ENCODE peak calls at places on chromosome 6, in nine cellular contexts. One of them, this sample, is unnamed.

GRCh38 chr6:137389150-137389664 is 105.0 kb downstream of the OLIG3 start:
- DNase-seq in stimulated activated CD4-positive, alpha-beta T cell treated with anti-CD3 and anti-CD28 coated beads, Interleukin-1b, Interleukin-23, amount 100 ng/mL, for 48 hours: peak
- DNase-seq in GM19239: no peak
- DNase-seq in H9: no peak
- DNase-seq in pancreas: no peak
- DNase-seq in activated CD4-positive, alpha-beta T cell treated with anti-CD3 and anti-CD28 coated beads, Interleukin-2, amount 50 U/mL, for 48 hours: peak
- DNase-seq in fibroblast of lung: no peak
- DNase-seq in LHCN-M2: peak
- DNase-seq in cardiac fibroblast: peak
- DNase-seq in this sample: no peak

GRCh38 chr6:41039060-41039998 is at the start of gene UNC5CL:
- DNase-seq in H9: peak
- DNase-seq in pancreas: peak
- DNase-seq in GM19239: peak
- DNase-seq in stimulated activated CD4-positive, alpha-beta T cell treated with anti-CD3 and anti-CD28 coated beads, Interleukin-1b, Interleukin-23, amount 100 ng/mL, for 48 hours: peak
- DNase-seq in activated CD4-positive, alpha-beta T cell treated with anti-CD3 and anti-CD28 coated beads, Interleukin-2, amount 50 U/mL, for 48 hours: peak
- DNase-seq in LHCN-M2: no peak
- DNase-seq in cardiac fibroblast: peak
- DNase-seq in fibroblast of lung: no peak
- DNase-seq in this sample: peak

GRCh38 chr6:132937466-132937906 is 123.1 kb downstream of the RPS12 start:
- DNase-seq in activated CD4-positive, alpha-beta T cell treated with anti-CD3 and anti-CD28 coated beads, Interleukin-2, amount 50 U/mL, for 48 hours: peak
- DNase-seq in fibroblast of lung: peak
- DNase-seq in GM19239: no peak
- DNase-seq in cardiac fibroblast: peak
- DNase-seq in pancreas: peak
- DNase-seq in H9: peak
- DNase-seq in LHCN-M2: peak
- DNase-seq in stimulated activated CD4-positive, alpha-beta T cell treated with anti-CD3 and anti-CD28 coated beads, Interleukin-1b, Interleukin-23, amount 100 ng/mL, for 48 hours: no peak
- DNase-seq in this sample: no peak

GRCh38 chr6:2866183-2866846 is 24.7 kb upstream of the SERPINB1 start:
- DNase-seq in H9: peak
- DNase-seq in cardiac fibroblast: no peak
- DNase-seq in fibroblast of lung: no peak
- DNase-seq in pancreas: no peak
- DNase-seq in LHCN-M2: no peak
- DNase-seq in GM19239: no peak
- DNase-seq in stimulated activated CD4-positive, alpha-beta T cell treated with anti-CD3 and anti-CD28 coated beads, Interleukin-1b, Interleukin-23, amount 100 ng/mL, for 48 hours: no peak
- DNase-seq in activated CD4-positive, alpha-beta T cell treated with anti-CD3 and anti-CD28 coated beads, Interleukin-2, amount 50 U/mL, for 48 hours: no peak
- DNase-seq in this sample: no peak

GRCh38 chr6:75402296-75402695 is 91.3 kb downstream of the FILIP1 start:
- DNase-seq in H9: no peak
- DNase-seq in stimulated activated CD4-positive, alpha-beta T cell treated with anti-CD3 and anti-CD28 coated beads, Interleukin-1b, Interleukin-23, amount 100 ng/mL, for 48 hours: no peak
- DNase-seq in activated CD4-positive, alpha-beta T cell treated with anti-CD3 and anti-CD28 coated beads, Interleukin-2, amount 50 U/mL, for 48 hours: no peak
- DNase-seq in GM19239: no peak
- DNase-seq in LHCN-M2: peak
- DNase-seq in fibroblast of lung: peak
- DNase-seq in pancreas: no peak
- DNase-seq in cardiac fibroblast: peak
- DNase-seq in this sample: no peak

GRCh38 chr6:19734519-19734918 is 102.7 kb upstream of the ID4 start:
- DNase-seq in LHCN-M2: no peak
- DNase-seq in cardiac fibroblast: no peak
- DNase-seq in activated CD4-positive, alpha-beta T cell treated with anti-CD3 and anti-CD28 coated beads, Interleukin-2, amount 50 U/mL, for 48 hours: no peak
- DNase-seq in stimulated activated CD4-positive, alpha-beta T cell treated with anti-CD3 and anti-CD28 coated beads, Interleukin-1b, Interleukin-23, amount 100 ng/mL, for 48 hours: no peak
- DNase-seq in fibroblast of lung: peak
- DNase-seq in pancreas: no peak
- DNase-seq in GM19239: no peak
- DNase-seq in H9: no peak
- DNase-seq in this sample: no peak

GRCh38 chr6:43468748-43469681 is 8.4 kb upstream of the TJAP1 start:
- DNase-seq in pancreas: no peak
- DNase-seq in stimulated activated CD4-positive, alpha-beta T cell treated with anti-CD3 and anti-CD28 coated beads, Interleukin-1b, Interleukin-23, amount 100 ng/mL, for 48 hours: no peak
- DNase-seq in activated CD4-positive, alpha-beta T cell treated with anti-CD3 and anti-CD28 coated beads, Interleukin-2, amount 50 U/mL, for 48 hours: no peak
- DNase-seq in GM19239: no peak
- DNase-seq in fibroblast of lung: no peak
- DNase-seq in LHCN-M2: no peak
- DNase-seq in H9: peak
- DNase-seq in cardiac fibroblast: no peak
- DNase-seq in this sample: no peak

GRCh38 chr6:70371454-70372105 is 41.7 kb upstream of the FAM135A start:
- DNase-seq in GM19239: peak
- DNase-seq in H9: no peak
- DNase-seq in LHCN-M2: peak
- DNase-seq in stimulated activated CD4-positive, alpha-beta T cell treated with anti-CD3 and anti-CD28 coated beads, Interleukin-1b, Interleukin-23, amount 100 ng/mL, for 48 hours: no peak
- DNase-seq in cardiac fibroblast: peak
- DNase-seq in activated CD4-positive, alpha-beta T cell treated with anti-CD3 and anti-CD28 coated beads, Interleukin-2, amount 50 U/mL, for 48 hours: no peak
- DNase-seq in pancreas: no peak
- DNase-seq in fibroblast of lung: peak
- DNase-seq in this sample: no peak

GRCh38 chr6:36301781-36302180 is 31.9 kb downstream of the PNPLA1 start:
- DNase-seq in cardiac fibroblast: no peak
- DNase-seq in stimulated activated CD4-positive, alpha-beta T cell treated with anti-CD3 and anti-CD28 coated beads, Interleukin-1b, Interleukin-23, amount 100 ng/mL, for 48 hours: no peak
- DNase-seq in H9: no peak
- DNase-seq in LHCN-M2: no peak
- DNase-seq in fibroblast of lung: no peak
- DNase-seq in GM19239: no peak
- DNase-seq in pancreas: no peak
- DNase-seq in activated CD4-positive, alpha-beta T cell treated with anti-CD3 and anti-CD28 coated beads, Interleukin-2, amount 50 U/mL, for 48 hours: no peak
- DNase-seq in this sample: no peak

This sample was measured in GM12891.